ENCODE peak calls at places on chromosome 14, in eight cellular contexts. H is left ventricle myocardium superior; P is activated CD8-positive, alpha-beta T cell treated with anti-CD3 and anti-CD28 coated beads for 36 hours; K is right cardiac atrium; N is Right ventricle myocardium inferior; L is HCT116; R is mucosa of descending colon; U is activated naive CD4-positive, alpha-beta T cell treated with anti-CD3 and anti-CD28 coated beads, Interleukin-2, amount 50 U/mL, for 72 hours. J is an unnamed sample.

GRCh38 chr14:92465353-92466067 is 48.1 kb upstream of the RIN3 start:
- ATAC-seq in H (no peak), P (no peak), K (peak; percentile 30), N (no peak), L (no peak), R (peak; percentile 8), U (no peak), J (peak; percentile 17)

GRCh38 chr14:36652542-36653201 is 9.0 kb upstream of the PAX9 start:
- ATAC-seq in H (no peak), P (no peak), K (no peak), N (no peak), L (no peak), R (no peak), U (no peak), J (no peak)

GRCh38 chr14:96090441-96091148 is 51.4 kb downstream of the C14orf132 start:
- ATAC-seq in H (peak; percentile 85), P (no peak), K (peak; percentile 63), N (peak; percentile 73), L (no peak), R (peak; percentile 28), U (no peak), J (no peak)

GRCh38 chr14:99572173-99572999 is 31.6 kb downstream of the CCDC85C start:
- ATAC-seq in H (no peak), P (no peak), K (no peak), N (no peak), L (no peak), R (peak; percentile 33), U (no peak), J (no peak)

GRCh38 chr14:53509227-53509822 is 356.2 kb upstream of the DDHD1 start:
- ATAC-seq in H (peak; percentile 98), P (no peak), K (peak; percentile 86), N (peak; percentile 94), L (no peak), R (peak; percentile 69), U (no peak), J (peak; percentile 95)

GRCh38 chr14:88808359-88808758 is 15.6 kb upstream of the EML5 start:
- ATAC-seq in H (no peak), P (no peak), K (no peak), N (no peak), L (no peak), R (no peak), U (no peak), J (no peak)

GRCh38 chr14:88026890-88027289 is 22.0 kb downstream of the GPR65 start:
- ATAC-seq in H (no peak), P (peak; percentile 18), K (no peak), N (no peak), L (no peak), R (no peak), U (no peak), J (no peak)

GRCh38 chr14:88271205-88271604 is 51.9 kb downstream of the KCNK10 start:
- ATAC-seq in H (no peak), P (no peak), K (no peak), N (no peak), L (no peak), R (no peak), U (no peak), J (no peak)

GRCh38 chr14:97978336-97978735 is 1181.2 kb downstream of the VRK1 start:
- ATAC-seq in H (peak; percentile 94), P (peak; percentile 84), K (peak; percentile 94), N (peak; percentile 90), L (peak; percentile 89), R (peak; percentile 87), U (peak; percentile 89), J (peak; percentile 85)

GRCh38 chr14:75249251-75249957 is 29.2 kb upstream of the FOS start:
- ATAC-seq in H (peak; percentile 24), P (peak; percentile 79), K (no peak), N (no peak), L (no peak), R (peak; percentile 4), U (peak; percentile 84), J (no peak)

J was measured in gastroesophageal sphincter.